ENCODE peak calls at places on chromosomes 5 and 9, in eight cellular contexts. S is stomach, G is ovary, D is IMR-90, T is A673, Y is upper lobe of right lung, Q is heart left ventricle, O is tibial artery. I is an unnamed sample.

GRCh38 chr5:151079838-151080619 is 805 bp downstream of the TNIP1 start:
- DNase-seq in S (no peak), G (no peak), D (peak; percentile 82), T (no peak), Y (no peak), Q (no peak), O (no peak), I (no peak)

GRCh38 chr5:167488371-167488770 is 803.1 kb upstream of the WWC1 start:
- DNase-seq in S (no peak), G (no peak), D (no peak), T (no peak), Y (no peak), Q (no peak), O (no peak), I (no peak)

GRCh38 chr9:89542461-89543021 is 44.6 kb upstream of the SEMA4D start:
- DNase-seq in S (no peak), G (no peak), D (no peak), T (no peak), Y (no peak), Q (no peak), O (no peak), I (no peak)

GRCh38 chr9:113523421-113524141 is 60.1 kb downstream of the RGS3 start:
- DNase-seq in S (no peak), G (peak; percentile 55), D (no peak), T (no peak), Y (peak; percentile 78), Q (peak; percentile 78), O (peak; percentile 60), I (no peak)

GRCh38 chr5:78908173-78908901 is 76.8 kb downstream of the ARSB start:
- DNase-seq in S (peak; percentile 65), G (no peak), D (peak; percentile 91), T (peak; percentile 87), Y (no peak), Q (peak; percentile 72), O (peak; percentile 59), I (no peak)

GRCh38 chr5:68441309-68441708 is 225.8 kb downstream of the PIK3R1 start:
- DNase-seq in S (no peak), G (no peak), D (no peak), T (no peak), Y (no peak), Q (no peak), O (no peak), I (no peak)

GRCh38 chr5:31824886-31825774 is 186.2 kb downstream of the PDZD2 start:
- DNase-seq in S (peak; percentile 50), G (peak; percentile 41), D (peak; percentile 59), T (peak; percentile 79), Y (no peak), Q (no peak), O (peak; percentile 46), I (no peak)

GRCh38 chr9:127926961-127927456 is 3.6 kb downstream of the PIP5KL1 start:
- DNase-seq in S (no peak), G (no peak), D (no peak), T (no peak), Y (no peak), Q (no peak), O (no peak), I (no peak)

GRCh38 chr5:31579558-31579957 is 47.5 kb downstream of the C5orf22 start:
- DNase-seq in S (no peak), G (no peak), D (no peak), T (no peak), Y (no peak), Q (no peak), O (no peak), I (no peak)

GRCh38 chr9:126625329-126626116 is 11.8 kb downstream of the LMX1B start:
- DNase-seq in S (no peak), G (no peak), D (no peak), T (no peak), Y (no peak), Q (no peak), O (no peak), I (no peak)

GRCh38 chr5:34534237-34535108 is 121.7 kb upstream of the RAI14 start:
- DNase-seq in S (no peak), G (no peak), D (peak; percentile 97), T (no peak), Y (no peak), Q (no peak), O (no peak), I (no peak)

GRCh38 chr5:127942246-127943060 is 141.1 kb upstream of the SLC12A2 start:
- DNase-seq in S (no peak), G (no peak), D (peak; percentile 66), T (no peak), Y (no peak), Q (no peak), O (no peak), I (no peak)

GRCh38 chr5:84642795-84643194 is 258.1 kb upstream of the EDIL3 start:
- DNase-seq in S (no peak), G (no peak), D (peak; percentile 55), T (no peak), Y (no peak), Q (no peak), O (no peak), I (no peak)

GRCh38 chr5:132013711-132014110 is 2.3 kb upstream of the ACSL6 start:
- DNase-seq in S (no peak), G (peak; percentile 10), D (no peak), T (no peak), Y (peak; percentile 40), Q (no peak), O (no peak), I (no peak)

GRCh38 chr9:82127993-82128710 is 139.6 kb downstream of the SPATA31D1 start:
- DNase-seq in S (no peak), G (no peak), D (no peak), T (no peak), Y (no peak), Q (no peak), O (no peak), I (no peak)

DNA sequence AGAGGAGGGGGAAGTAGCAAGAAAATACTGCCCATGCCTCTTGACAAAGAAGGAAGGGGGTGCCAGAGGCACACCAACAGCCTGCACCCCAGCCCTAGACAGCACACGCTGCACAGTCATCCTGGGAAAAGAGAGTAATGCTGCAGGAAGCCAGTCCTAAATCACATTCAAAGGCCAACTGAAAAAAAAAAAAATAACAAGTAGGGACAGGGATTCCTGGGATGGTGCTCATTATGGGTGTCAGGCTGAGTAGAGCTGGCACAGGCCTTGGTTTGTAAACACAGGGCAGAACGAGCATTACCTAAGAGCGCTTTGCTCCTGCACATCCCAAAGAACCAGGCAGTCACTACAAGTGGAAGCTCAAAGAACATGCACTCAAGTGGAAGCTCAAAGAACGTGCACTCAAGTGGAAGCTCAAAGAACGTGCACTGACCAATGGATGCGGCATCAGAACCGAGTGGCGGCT is 7.8 kb downstream of the RAPGEF1 start:
- DNase-seq in S (no peak), G (no peak), D (peak; percentile 78), T (no peak), Y (no peak), Q (no peak), O (no peak), I (no peak)
- H3K4me1 ChIP-seq in S (peaks cover 86% of the 10 kb centered on the region), G (peaks cover 13% of the 10 kb centered on the region), D (peaks cover 46% of the 10 kb centered on the region), T (peaks cover 50% of the 10 kb centered on the region), Y (peaks cover 93% of the 10 kb centered on the region), Q (peaks cover 59% of the 10 kb centered on the region), O (peaks cover 79% of the 10 kb centered on the region), I (peaks cover 80% of the 10 kb centered on the region)

GRCh38 chr5:149041242-149041641 is 21.6 kb downstream of the SH3TC2 start:
- DNase-seq in S (no peak), G (no peak), D (no peak), T (no peak), Y (no peak), Q (no peak), O (no peak), I (no peak)

GRCh38 chr5:149039501-149039900 is 23.4 kb downstream of the SH3TC2 start:
- DNase-seq in S (no peak), G (no peak), D (no peak), T (no peak), Y (no peak), Q (no peak), O (no peak), I (no peak)

GRCh38 chr5:149037819-149038218 is 25.0 kb downstream of the SH3TC2 start:
- DNase-seq in S (no peak), G (no peak), D (no peak), T (no peak), Y (no peak), Q (no peak), O (no peak), I (no peak)

GRCh38 chr5:149038336-149039075 is 24.4 kb downstream of the SH3TC2 start:
- DNase-seq in S (no peak), G (no peak), D (no peak), T (no peak), Y (no peak), Q (no peak), O (no peak), I (no peak)

GRCh38 chr5:149040421-149040820 is 22.4 kb downstream of the SH3TC2 start:
- DNase-seq in S (no peak), G (no peak), D (no peak), T (no peak), Y (no peak), Q (no peak), O (no peak), I (no peak)
- H3K27ac ChIP-seq in S (no peak overlapping the region), G (no peak overlapping the region), D (no peak overlapping the region), T (no peak overlapping the region), Y (no peak overlapping the region), Q (peak overlapping the region; percentile 43), O (no peak overlapping the region), I (no peak overlapping the region)

GRCh38 chr5:143557061-143557818 is 153.8 kb upstream of the NR3C1 start:
- DNase-seq in S (no peak), G (no peak), D (peak; percentile 94), T (peak; percentile 1), Y (no peak), Q (no peak), O (no peak), I (no peak)
- H3K4me1 ChIP-seq in S (peaks cover 9% of the 10 kb centered on the region), G (no peaks in the 10 kb centered on the region), D (peaks cover 10% of the 10 kb centered on the region), T (peaks cover 4% of the 10 kb centered on the region), Y (peaks cover 4% of the 10 kb centered on the region), Q (no peaks in the 10 kb centered on the region), O (no peaks in the 10 kb centered on the region), I (no peaks in the 10 kb centered on the region)

GRCh38 chr5:149166128-149166527 is 24.8 kb downstream of the ABLIM3 start:
- DNase-seq in S (no peak), G (no peak), D (peak; percentile 82), T (no peak), Y (no peak), Q (no peak), O (no peak), I (no peak)
- H3K27ac ChIP-seq in S (no peak overlapping the region), G (no peak overlapping the region), D (no peak overlapping the region), T (no peak overlapping the region), Y (no peak overlapping the region), Q (no peak overlapping the region), O (no peak overlapping the region), I (no peak overlapping the region)

GRCh38 chr5:56513141-56513540 is 280.0 kb upstream of the ANKRD55 start:
- DNase-seq in S (no peak), G (no peak), D (no peak), T (no peak), Y (no peak), Q (no peak), O (no peak), I (no peak)
- H3K4me1 ChIP-seq in S (no peaks in the 10 kb centered on the region), G (no peaks in the 10 kb centered on the region), D (peaks cover 4% of the 10 kb centered on the region), T (no peaks in the 10 kb centered on the region), Y (no peaks in the 10 kb centered on the region), Q (peaks cover 9% of the 10 kb centered on the region), O (peaks cover 19% of the 10 kb centered on the region), I (peaks cover 7% of the 10 kb centered on the region)

DNA sequence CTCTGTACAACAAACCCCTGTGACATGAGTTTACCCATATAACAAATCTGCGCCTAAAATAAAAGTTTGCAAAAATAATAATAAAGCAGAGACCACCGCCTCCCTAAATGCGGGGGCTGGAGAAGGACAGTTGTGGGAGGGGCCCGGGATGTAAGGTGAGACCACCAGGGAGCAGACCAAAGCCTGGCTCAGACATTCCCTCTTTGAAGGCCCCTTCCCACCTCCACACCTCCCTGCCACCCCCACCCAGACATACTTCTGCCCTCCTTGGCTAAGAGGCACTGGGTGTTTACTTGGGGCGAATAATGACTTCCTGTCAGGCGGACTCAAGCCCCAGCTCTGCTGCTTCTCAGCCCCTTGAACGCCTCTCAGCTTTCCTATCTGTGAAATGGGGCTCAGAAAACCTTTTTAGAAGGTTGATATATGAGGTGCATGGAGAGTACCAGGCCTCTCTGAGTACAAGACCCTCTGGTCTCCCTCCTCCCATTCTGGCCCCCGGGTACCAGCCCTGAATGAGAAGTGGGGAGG is 58.8 kb upstream of the GGTA1 start:
- DNase-seq in S (no peak), G (no peak), D (no peak), T (no peak), Y (no peak), Q (no peak), O (no peak), I (no peak)
- H3K27ac ChIP-seq in S (peak overlapping the region; percentile 83), G (no peak overlapping the region), D (peak overlapping the region; percentile 39), T (no peak overlapping the region), Y (peak overlapping the region; percentile 66), Q (peak overlapping the region; percentile 47), O (peak overlapping the region; percentile 81), I (no peak overlapping the region)